ENCODE peak calls at places on chromosome 6, in seven cellular contexts. Q is tibial nerve, F is fibroblast of pulmonary artery, W is HepG2, L is PC-9, N is adrenal gland, R is ovary. V is an unnamed sample.

GRCh38 chr6:122494665-122495272 is 23.2 kb upstream of the SERINC1 start:
- DNase-seq in Q (no peak), F (no peak), W (no peak), L (peak), N (no peak), R (no peak), V (no peak)

GRCh38 chr6:130529569-130530149 is 163.8 kb downstream of the TMEM200A start:
- DNase-seq in Q (no peak), F (no peak), W (no peak), L (peak), N (no peak), R (no peak), V (no peak)

GRCh38 chr6:80331522-80331921 is 225.1 kb downstream of the BCKDHB start:
- DNase-seq in Q (no peak), F (no peak), W (no peak), L (no peak), N (no peak), R (no peak), V (no peak)

GRCh38 chr6:22668717-22669116 is 99.4 kb downstream of the HDGFL1 start:
- DNase-seq in Q (no peak), F (no peak), W (no peak), L (no peak), N (no peak), R (no peak), V (no peak)

GRCh38 chr6:106113256-106113954 is 27.3 kb downstream of the PRDM1 start:
- DNase-seq in Q (no peak), F (no peak), W (no peak), L (no peak), N (no peak), R (no peak), V (no peak)

GRCh38 chr6:67219336-67219735 is 1415.7 kb upstream of the ADGRB3 start:
- DNase-seq in Q (no peak), F (peak), W (no peak), L (no peak), N (no peak), R (no peak), V (no peak)

GRCh38 chr6:160462551-160463109 is 114.5 kb downstream of the SLC22A3 start:
- DNase-seq in Q (no peak), F (peak), W (no peak), L (no peak), N (no peak), R (no peak), V (peak)

GRCh38 chr6:114650891-114651290 is 308.1 kb upstream of the HS3ST5 start:
- DNase-seq in Q (no peak), F (no peak), W (no peak), L (peak), N (no peak), R (no peak), V (no peak)

GRCh38 chr6:36123270-36124139 is 6.8 kb upstream of the MAPK13 start:
- DNase-seq in Q (peak), F (peak), W (peak), L (peak), N (peak), R (peak), V (peak)

GRCh38 chr6:97813881-97814280 is 530.9 kb upstream of the MMS22L start:
- DNase-seq in Q (no peak), F (no peak), W (no peak), L (no peak), N (no peak), R (no peak), V (no peak)

GRCh38 chr6:87705070-87705691 is 3.1 kb upstream of the AKIRIN2 start:
- DNase-seq in Q (no peak), F (no peak), W (peak), L (peak), N (no peak), R (no peak), V (no peak)

GRCh38 chr6:123518441-123519190 is 118.1 kb downstream of the TRDN start:
- DNase-seq in Q (no peak), F (no peak), W (no peak), L (no peak), N (no peak), R (no peak), V (no peak)

GRCh38 chr6:12064538-12064937 is 52.4 kb downstream of the HIVEP1 start:
- DNase-seq in Q (no peak), F (no peak), W (no peak), L (no peak), N (no peak), R (no peak), V (no peak)

GRCh38 chr6:12064125-12064524 is 52.0 kb downstream of the HIVEP1 start:
- DNase-seq in Q (no peak), F (no peak), W (no peak), L (no peak), N (no peak), R (no peak), V (peak)

GRCh38 chr6:12066297-12066696 is 54.2 kb downstream of the HIVEP1 start:
- DNase-seq in Q (no peak), F (peak), W (no peak), L (no peak), N (no peak), R (no peak), V (no peak)

GRCh38 chr6:12062605-12063004 is 50.5 kb downstream of the HIVEP1 start:
- DNase-seq in Q (no peak), F (no peak), W (no peak), L (no peak), N (no peak), R (no peak), V (no peak)

DNA sequence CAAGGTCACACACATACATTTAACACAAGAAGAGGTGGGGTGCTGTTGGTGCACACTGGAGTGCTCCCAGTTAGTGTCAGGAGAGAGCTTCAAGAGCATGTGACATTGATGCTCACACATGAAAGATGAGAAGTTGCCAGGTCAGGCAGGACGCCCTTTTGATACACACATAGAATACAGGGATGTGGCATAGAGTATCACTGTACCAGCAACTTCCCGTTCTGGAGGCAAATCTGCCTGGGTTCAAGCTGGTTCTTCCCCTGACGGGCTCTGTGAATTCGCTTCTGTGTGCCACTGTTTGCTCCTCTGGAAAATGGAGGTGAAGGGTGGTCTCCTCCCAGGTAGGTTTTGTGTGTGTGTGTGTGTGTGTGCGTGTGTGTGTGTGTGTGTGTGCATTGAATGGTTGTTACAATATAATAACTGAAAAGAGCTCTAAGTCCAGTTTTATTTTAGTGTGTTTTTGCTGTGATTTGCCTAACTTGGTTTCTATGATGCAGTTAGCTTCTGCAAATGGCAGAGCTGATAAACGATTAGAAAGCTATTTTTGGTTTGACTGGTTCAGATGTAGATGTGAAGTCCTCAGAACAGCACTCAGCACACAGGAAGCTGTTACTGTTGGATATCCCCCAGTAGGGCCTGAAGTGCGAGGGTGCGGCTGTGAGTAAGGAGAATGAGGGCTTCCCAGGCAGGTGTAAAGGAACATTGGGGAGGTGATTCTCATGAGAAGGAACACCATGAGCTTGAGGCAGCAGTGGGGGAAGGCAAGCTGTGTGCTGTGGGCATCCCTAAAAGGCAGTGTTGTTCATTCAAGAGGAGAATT is 53.4 kb downstream of the HIVEP1 start:
- DNase-seq in Q (no peak), F (no peak), W (no peak), L (no peak), N (no peak), R (no peak), V (no peak)
- H3K4me3 ChIP-seq in Q (no peak), F (no peak), W (no peak), L (no peak), N (no peak), R (no peak), V (no peak)

GRCh38 chr6:116444991-116445566 is 16.1 kb upstream of the CALHM6 start:
- DNase-seq in Q (no peak), F (no peak), W (no peak), L (no peak), N (no peak), R (no peak), V (peak)

GRCh38 chr6:116444575-116444974 is 16.6 kb upstream of the CALHM6 start:
- DNase-seq in Q (no peak), F (no peak), W (no peak), L (no peak), N (no peak), R (no peak), V (no peak)

GRCh38 chr6:116443105-116443504 is 18.1 kb upstream of the CALHM6 start:
- DNase-seq in Q (no peak), F (no peak), W (no peak), L (no peak), N (no peak), R (no peak), V (no peak)

GRCh38 chr6:116446399-116446798 is 14.8 kb upstream of the CALHM6 start:
- DNase-seq in Q (no peak), F (no peak), W (no peak), L (peak), N (no peak), R (no peak), V (peak)

DNA sequence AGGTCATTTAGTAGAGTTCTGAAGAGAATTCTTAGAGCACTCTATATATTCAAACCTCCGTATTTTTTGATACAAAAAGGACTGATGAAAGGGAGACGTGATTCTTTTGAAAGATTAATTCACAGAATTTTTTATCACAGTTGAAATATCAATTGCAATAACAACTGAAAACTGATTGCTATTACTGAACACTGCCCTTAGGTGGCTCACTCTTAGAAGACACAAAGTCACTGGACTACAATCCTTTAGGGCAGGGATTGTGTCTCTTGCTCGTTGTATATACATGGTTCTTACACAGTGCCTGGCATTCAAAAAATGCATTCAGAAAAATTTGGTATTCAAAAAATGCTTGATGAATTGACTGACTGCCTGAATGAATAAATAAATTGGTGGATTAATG is 17.1 kb upstream of the CALHM6 start:
- DNase-seq in Q (no peak), F (peak), W (peak), L (no peak), N (no peak), R (no peak), V (peak)
- TF ChIP-seq CTCF in Q (peak), F (peak), W (peak), L (peak), N (peak), R (peak), V (peak)

DNA sequence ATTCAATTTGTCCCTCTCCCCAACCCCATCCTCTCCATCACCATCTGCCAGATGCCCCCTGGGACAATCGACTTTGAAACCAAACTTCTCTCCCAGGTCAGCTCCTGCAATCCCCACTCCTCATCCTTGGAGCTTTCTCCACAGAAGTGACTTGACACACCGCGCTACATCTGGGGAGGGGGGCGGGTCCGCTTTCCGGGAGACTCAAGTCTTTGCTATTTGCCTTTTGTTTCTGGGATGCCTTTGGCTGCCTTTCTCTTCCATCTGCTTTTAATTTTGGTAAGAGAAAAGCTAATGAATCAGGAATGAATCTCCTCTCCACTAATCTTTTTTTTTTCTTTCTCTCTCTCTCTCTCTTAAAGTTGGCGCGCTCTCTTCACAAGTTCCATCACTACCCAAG is 749 bp upstream of the TPBG start:
- DNase-seq in Q (no peak), F (peak), W (no peak), L (no peak), N (no peak), R (no peak), V (peak)
- H3K4me3 ChIP-seq in Q (peak), F (peak), W (no peak), L (peak), N (no peak), R (peak), V (peak)

DNA sequence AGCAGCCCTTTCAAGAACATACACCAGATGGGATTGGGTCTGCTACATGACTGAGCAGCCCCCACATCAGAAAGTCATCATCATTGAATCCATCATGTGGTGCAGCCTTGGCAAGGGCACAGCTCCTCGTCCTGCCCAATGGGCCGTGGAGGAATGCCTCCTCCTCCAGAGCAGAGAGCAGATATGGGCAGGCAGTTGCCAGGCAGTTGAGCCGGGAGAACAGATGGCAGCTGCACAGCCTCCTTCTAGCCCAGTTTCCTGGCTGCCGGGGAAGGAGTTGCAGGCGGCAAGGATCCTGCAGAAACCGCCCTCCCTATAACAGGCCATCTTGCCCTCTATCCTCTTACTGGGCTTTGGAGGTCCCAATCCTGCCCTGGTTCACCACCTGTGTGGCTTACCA is 11.9 kb upstream of the ZFAND3 start:
- DNase-seq in Q (no peak), F (no peak), W (no peak), L (no peak), N (no peak), R (no peak), V (peak)
- TF ChIP-seq CTCF in Q (no peak), F (peak), W (no peak), L (no peak), N (no peak), R (no peak), V (peak)

V was measured in AG10803.